ENCODE peak calls at places on chromosomes 2 and 18, in ten cellular contexts. H is NCI-H2081; J is anterior cingulate cortex; W is activated T-cell treated with anti-CD3 and anti-CD28 coated beads, Interleukin-2, amount 50 U/mL, for 24 hours; A is AG04450; U is HFF-Myc; I is neural progenitor cell; F is fibroblast of villous mesenchyme; V is GM12891; K is astrocyte of the spinal cord. Q is an unnamed sample.

GRCh38 chr2:13884271-13884976 is 748.1 kb upstream of the LRATD1 start:
- DNase-seq in H (no peak), J (no peak), W (no peak), A (no peak), U (no peak), I (no peak), F (no peak), V (no peak), K (no peak), Q (no peak)

GRCh38 chr2:219513787-219514186 is 495 bp upstream of the ASIC4 start:
- DNase-seq in H (no peak), J (no peak), W (no peak), A (no peak), U (no peak), I (no peak), F (no peak), V (no peak), K (no peak), Q (no peak)

GRCh38 chr18:421236-422155 is 79.0 kb downstream of the COLEC12 start:
- DNase-seq in H (no peak), J (no peak), W (no peak), A (no peak), U (no peak), I (no peak), F (peak; percentile 29), V (no peak), K (peak; percentile 72), Q (peak; percentile 71)

GRCh38 chr2:17857016-17857415 is 21.5 kb upstream of the KCNS3 start:
- DNase-seq in H (no peak), J (no peak), W (no peak), A (no peak), U (no peak), I (no peak), F (no peak), V (no peak), K (peak; percentile 33), Q (no peak)

GRCh38 chr18:48996901-48997463 is 46.2 kb upstream of the SMAD7 start:
- DNase-seq in H (no peak), J (no peak), W (no peak), A (no peak), U (peak; percentile 93), I (no peak), F (peak; percentile 95), V (no peak), K (peak; percentile 93), Q (peak; percentile 73)

GRCh38 chr2:65818873-65819451 is 386.6 kb upstream of the SPRED2 start:
- DNase-seq in H (no peak), J (no peak), W (no peak), A (no peak), U (no peak), I (no peak), F (peak; percentile 1), V (no peak), K (no peak), Q (no peak)

GRCh38 chr18:58784601-58785137 is 80.0 kb upstream of the ZNF532 start:
- DNase-seq in H (no peak), J (no peak), W (no peak), A (no peak), U (no peak), I (peak; percentile 53), F (peak; percentile 56), V (no peak), K (no peak), Q (no peak)

GRCh38 chr18:808502-808901 is 3.5 kb downstream of the YES1 start:
- DNase-seq in H (no peak), J (no peak), W (no peak), A (no peak), U (no peak), I (no peak), F (no peak), V (no peak), K (no peak), Q (no peak)

GRCh38 chr2:148814853-148815419 is 60.1 kb upstream of the KIF5C start:
- DNase-seq in H (no peak), J (no peak), W (no peak), A (no peak), U (no peak), I (no peak), F (peak; percentile 34), V (no peak), K (peak; percentile 20), Q (no peak)

GRCh38 chr2:149129433-149129832 is 90.9 kb downstream of the LYPD6B start:
- DNase-seq in H (no peak), J (no peak), W (no peak), A (no peak), U (no peak), I (no peak), F (peak; percentile 90), V (no peak), K (peak; percentile 64), Q (peak; percentile 15)

GRCh38 chr2:230828272-230828961 is 36.3 kb upstream of the ITM2C start:
- DNase-seq in H (no peak), J (no peak), W (peak; percentile 43), A (no peak), U (no peak), I (no peak), F (no peak), V (peak; percentile 46), K (no peak), Q (no peak)

GRCh38 chr18:21702602-21703001 is 2.0 kb downstream of the ABHD3 start:
- DNase-seq in H (no peak), J (no peak), W (no peak), A (no peak), U (no peak), I (no peak), F (no peak), V (no peak), K (no peak), Q (no peak)

GRCh38 chr2:208064220-208064951 is 39.1 kb upstream of the PLEKHM3 start:
- DNase-seq in H (no peak), J (no peak), W (no peak), A (peak; percentile 77), U (peak; percentile 80), I (no peak), F (peak; percentile 80), V (peak; percentile 15), K (peak; percentile 92), Q (peak; percentile 96)

GRCh38 chr18:2513616-2514015 is 57.7 kb downstream of the METTL4 start:
- DNase-seq in H (no peak), J (no peak), W (no peak), A (no peak), U (no peak), I (no peak), F (peak; percentile 60), V (no peak), K (peak; percentile 83), Q (no peak)

GRCh38 chr18:75582406-75582821 is 154.9 kb upstream of the SMIM21 start:
- DNase-seq in H (no peak), J (no peak), W (no peak), A (peak; percentile 49), U (no peak), I (no peak), F (no peak), V (no peak), K (peak; percentile 58), Q (peak; percentile 72)

GRCh38 chr2:211329421-211329820 is 773.0 kb downstream of the CPS1 start:
- DNase-seq in H (no peak), J (no peak), W (no peak), A (no peak), U (no peak), I (no peak), F (no peak), V (no peak), K (no peak), Q (no peak)

GRCh38 chr2:34419856-34420255 is 820.8 kb upstream of the FAM98A start:
- DNase-seq in H (no peak), J (no peak), W (no peak), A (no peak), U (no peak), I (no peak), F (no peak), V (no peak), K (no peak), Q (no peak)

Q was measured in astrocyte of the cerebellum.